ENCODE peak calls at places on chromosome 9, in nine cellular contexts. N, T, H, J, U, Q, G, E and X are unnamed samples.

GRCh38 chr9:133787749-133788015 is 49.5 kb upstream of the SARDH start:
- DNase-seq in N (no peak), T (peak; percentile 83), H (no peak), J (no peak), U (peak; percentile 77), Q (peak; percentile 7), G (peak; percentile 15), E (peak; percentile 45), X (peak; percentile 92)

GRCh38 chr9:106467113-106467846 is 395.7 kb upstream of the ZNF462 start:
- DNase-seq in N (no peak), T (peak; percentile 80), H (no peak), J (no peak), U (no peak), Q (peak; percentile 7), G (no peak), E (no peak), X (no peak)

GRCh38 chr9:72213906-72214305 is 64.7 kb downstream of the GDA start:
- DNase-seq in N (peak; percentile 11), T (no peak), H (no peak), J (no peak), U (no peak), Q (no peak), G (no peak), E (no peak), X (no peak)

GRCh38 chr9:133762488-133763271 is 24.5 kb upstream of the SARDH start:
- DNase-seq in N (no peak), T (peak; percentile 17), H (no peak), J (no peak), U (no peak), Q (no peak), G (no peak), E (no peak), X (peak; percentile 58)

GRCh38 chr9:100190339-100190738 is 91.3 kb downstream of the INVS start:
- DNase-seq in N (peak; percentile 14), T (no peak), H (no peak), J (no peak), U (no peak), Q (no peak), G (no peak), E (no peak), X (no peak)

GRCh38 chr9:135898634-135899407 is 8.5 kb downstream of the CAMSAP1 start:
- DNase-seq in N (no peak), T (no peak), H (no peak), J (no peak), U (no peak), Q (no peak), G (peak; percentile 77), E (peak; percentile 78), X (peak; percentile 30)

GRCh38 chr9:4812872-4813271 is 20.1 kb downstream of the RCL1 start:
- DNase-seq in N (no peak), T (no peak), H (no peak), J (no peak), U (no peak), Q (no peak), G (no peak), E (no peak), X (no peak)

GRCh38 chr9:120175031-120175430 is 404.9 kb downstream of the CDK5RAP2 start:
- DNase-seq in N (no peak), T (no peak), H (no peak), J (no peak), U (no peak), Q (no peak), G (no peak), E (no peak), X (no peak)

GRCh38 chr9:77433675-77434445 is 214.3 kb downstream of the GNA14 start:
- DNase-seq in N (peak; percentile 67), T (peak; percentile 76), H (no peak), J (peak; percentile 35), U (peak; percentile 55), Q (peak; percentile 69), G (peak; percentile 87), E (peak; percentile 69), X (no peak)

GRCh38 chr9:90124961-90125360 is 517.7 kb downstream of the DIRAS2 start:
- DNase-seq in N (no peak), T (no peak), H (no peak), J (no peak), U (no peak), Q (peak; percentile 74), G (peak; percentile 31), E (no peak), X (no peak)

GRCh38 chr9:89012294-89013042 is 21.2 kb downstream of the S1PR3 start:
- DNase-seq in N (no peak), T (no peak), H (no peak), J (no peak), U (no peak), Q (no peak), G (no peak), E (no peak), X (no peak)

GRCh38 chr9:6417186-6417585 is 4.2 kb downstream of the UHRF2 start:
- DNase-seq in N (no peak), T (no peak), H (no peak), J (no peak), U (no peak), Q (peak; percentile 47), G (peak; percentile 27), E (peak; percentile 27), X (no peak)

GRCh38 chr9:71975833-71976232 is 64.4 kb downstream of the C9orf85 start:
- DNase-seq in N (no peak), T (no peak), H (no peak), J (no peak), U (no peak), Q (no peak), G (peak; percentile 29), E (peak; percentile 5), X (no peak)

GRCh38 chr9:99818439-99818992 is 3.2 kb upstream of the NR4A3 start:
- DNase-seq in N (no peak), T (no peak), H (no peak), J (no peak), U (no peak), Q (peak; percentile 25), G (peak; percentile 17), E (no peak), X (no peak)

GRCh38 chr9:100108572-100108971 is 9.5 kb downstream of the INVS start:
- DNase-seq in N (no peak), T (no peak), H (no peak), J (no peak), U (no peak), Q (peak; percentile 68), G (peak; percentile 48), E (no peak), X (no peak)

GRCh38 chr9:68969538-68969937 is 44.4 kb downstream of the PRKACG start:
- DNase-seq in N (no peak), T (no peak), H (no peak), J (no peak), U (peak; percentile 36), Q (peak; percentile 15), G (no peak), E (no peak), X (no peak)

GRCh38 chr9:111819360-111819759 is 24.6 kb upstream of the SHOC1 start:
- DNase-seq in N (no peak), T (no peak), H (no peak), J (no peak), U (no peak), Q (no peak), G (no peak), E (no peak), X (no peak)

GRCh38 chr9:111821006-111821528 is 26.3 kb upstream of the SHOC1 start:
- DNase-seq in N (no peak), T (no peak), H (no peak), J (no peak), U (no peak), Q (no peak), G (no peak), E (no peak), X (no peak)

GRCh38 chr9:111810908-111811307 is 16.2 kb upstream of the SHOC1 start:
- DNase-seq in N (no peak), T (no peak), H (no peak), J (no peak), U (no peak), Q (no peak), G (no peak), E (no peak), X (no peak)

GRCh38 chr9:111812337-111812736 is 17.6 kb upstream of the SHOC1 start:
- DNase-seq in N (no peak), T (no peak), H (no peak), J (no peak), U (no peak), Q (no peak), G (no peak), E (no peak), X (no peak)

GRCh38 chr9:111815200-111816070 is 20.7 kb upstream of the SHOC1 start:
- DNase-seq in N (no peak), T (no peak), H (no peak), J (no peak), U (no peak), Q (no peak), G (no peak), E (peak; percentile 7), X (no peak)
- H3K27ac ChIP-seq in N (no peak overlapping the region), T (no peak overlapping the region), H (no peak overlapping the region), J (no peak overlapping the region), U (no peak overlapping the region), Q (no peak overlapping the region), G (no peak overlapping the region), E (no peak overlapping the region), X (no peak overlapping the region)

DNA sequence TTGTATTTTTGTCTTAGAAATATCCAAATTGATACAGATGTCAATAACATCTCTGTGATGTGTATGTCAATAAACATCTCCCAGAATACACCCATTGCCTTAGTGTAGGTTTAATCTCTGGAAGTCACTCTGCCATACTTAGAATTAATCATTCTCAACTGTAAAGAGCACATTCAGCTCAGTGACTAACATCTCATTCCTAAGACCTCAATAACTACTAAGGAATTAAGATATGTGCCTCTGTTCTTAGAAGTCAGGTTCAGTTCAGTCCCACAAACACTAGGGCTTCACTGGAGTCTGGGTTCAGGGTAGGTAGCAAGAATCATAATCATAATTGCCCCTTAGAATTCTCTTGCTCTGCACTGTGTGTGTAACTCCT is 31.7 kb downstream of the UGCG start:
- DNase-seq in N (no peak), T (no peak), H (no peak), J (no peak), U (no peak), Q (peak; percentile 61), G (peak; percentile 70), E (peak; percentile 80), X (no peak)
- H3K27ac ChIP-seq in N (peak overlapping the region; percentile 11), T (no peak overlapping the region), H (no peak overlapping the region), J (no peak overlapping the region), U (no peak overlapping the region), Q (peak overlapping the region; percentile 74), G (peak overlapping the region; percentile 42), E (peak overlapping the region; percentile 37), X (peak overlapping the region; percentile 3)

DNA sequence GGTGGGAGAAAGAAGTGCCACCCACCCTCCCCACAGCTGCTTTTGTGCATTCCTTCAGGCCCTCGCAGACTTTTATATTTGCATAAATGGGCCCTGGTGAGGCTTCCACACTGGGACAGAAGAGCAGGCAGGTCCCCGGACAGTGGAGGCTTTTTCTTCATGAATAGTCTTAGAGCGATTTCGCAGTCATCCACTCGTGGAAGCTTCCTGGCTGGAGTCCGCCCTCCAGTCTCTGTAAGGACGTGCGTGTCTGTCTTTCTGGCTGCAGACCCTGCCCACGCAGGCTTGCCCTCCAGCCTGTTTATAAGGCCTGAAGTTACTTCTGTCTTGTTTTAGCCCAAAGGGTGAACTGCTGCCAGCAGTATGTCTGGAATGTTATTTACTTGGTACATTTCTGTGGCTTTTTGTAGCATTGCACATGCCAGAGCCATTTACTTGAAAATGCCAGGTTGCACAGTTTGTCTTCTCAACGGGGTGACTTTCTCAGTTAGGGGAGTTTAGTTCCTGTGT is 195.7 kb downstream of the AOPEP start:
- DNase-seq in N (peak; percentile 93), T (no peak), H (no peak), J (no peak), U (no peak), Q (peak; percentile 95), G (peak; percentile 95), E (peak; percentile 100), X (no peak)
- H3K27ac ChIP-seq in N (peak overlapping the region; percentile 97), T (no peak overlapping the region), H (peak overlapping the region; percentile 57), J (no peak overlapping the region), U (peak overlapping the region; percentile 84), Q (peak overlapping the region; percentile 100), G (peak overlapping the region; percentile 93), E (peak overlapping the region; percentile 91), X (peak overlapping the region; percentile 72)

GRCh38 chr9:35482071-35482470 is 7.8 kb upstream of the RUSC2 start:
- DNase-seq in N (no peak), T (no peak), H (no peak), J (no peak), U (no peak), Q (no peak), G (peak; percentile 45), E (no peak), X (no peak)
- H3K27ac ChIP-seq in N (peak overlapping the region; percentile 68), T (no peak overlapping the region), H (no peak overlapping the region), J (no peak overlapping the region), U (no peak overlapping the region), Q (no peak overlapping the region), G (peak overlapping the region; percentile 16), E (no peak overlapping the region), X (no peak overlapping the region)